ENCODE peak calls at places on chromosome 13, in four cellular contexts. One of them, this sample, is unnamed.

GRCh38 chr13:32255744-32256120 is 59.4 kb downstream of the ZAR1L start:
- DNase-seq in lower lobe of right lung: no peak
- DNase-seq in heart right ventricle: no peak
- DNase-seq in HFF-Myc: no peak
- DNase-seq in this sample: no peak

GRCh38 chr13:113672002-113672651 is 5.1 kb downstream of the GRK1 start:
- DNase-seq in heart right ventricle: no peak
- DNase-seq in lower lobe of right lung: peak; percentile 44
- DNase-seq in HFF-Myc: no peak
- DNase-seq in this sample: no peak

GRCh38 chr13:103466761-103467160 is 400.5 kb upstream of the SLC10A2 start:
- DNase-seq in HFF-Myc: no peak
- DNase-seq in heart right ventricle: no peak
- DNase-seq in lower lobe of right lung: no peak
- DNase-seq in this sample: no peak

GRCh38 chr13:114140909-114141255 is 8.5 kb upstream of the RASA3 start:
- DNase-seq in heart right ventricle: no peak
- DNase-seq in lower lobe of right lung: no peak
- DNase-seq in HFF-Myc: no peak
- DNase-seq in this sample: no peak

GRCh38 chr13:76884167-76884566 is 2.0 kb downstream of the KCTD12 start:
- DNase-seq in heart right ventricle: peak; percentile 35
- DNase-seq in lower lobe of right lung: peak; percentile 68
- DNase-seq in HFF-Myc: peak; percentile 22
- DNase-seq in this sample: no peak

GRCh38 chr13:93172109-93172508 is 54.5 kb upstream of the GPC6 start:
- DNase-seq in heart right ventricle: no peak
- DNase-seq in lower lobe of right lung: no peak
- DNase-seq in HFF-Myc: no peak
- DNase-seq in this sample: no peak

GRCh38 chr13:26482451-26483197 is 74.9 kb upstream of the WASF3 start:
- DNase-seq in HFF-Myc: peak; percentile 75
- DNase-seq in lower lobe of right lung: no peak
- DNase-seq in heart right ventricle: no peak
- DNase-seq in this sample: no peak

GRCh38 chr13:65112123-65113075 is 2117.7 kb downstream of the PCDH9 start:
- DNase-seq in HFF-Myc: no peak
- DNase-seq in heart right ventricle: no peak
- DNase-seq in lower lobe of right lung: no peak
- DNase-seq in this sample: no peak

GRCh38 chr13:95355491-95355890 is 54.2 kb upstream of the ABCC4 start:
- DNase-seq in HFF-Myc: no peak
- DNase-seq in heart right ventricle: no peak
- DNase-seq in lower lobe of right lung: no peak
- DNase-seq in this sample: peak; percentile 20

GRCh38 chr13:94967183-94968039 is 255.1 kb upstream of the SOX21 start:
- DNase-seq in heart right ventricle: no peak
- DNase-seq in HFF-Myc: no peak
- DNase-seq in lower lobe of right lung: no peak
- DNase-seq in this sample: no peak

GRCh38 chr13:49641810-49642291 is 13.5 kb downstream of the ARL11 start:
- DNase-seq in heart right ventricle: no peak
- DNase-seq in lower lobe of right lung: peak; percentile 89
- DNase-seq in HFF-Myc: peak; percentile 38
- DNase-seq in this sample: peak; percentile 61

GRCh38 chr13:73168993-73169401 is 110.2 kb downstream of the KLF5 start:
- DNase-seq in heart right ventricle: no peak
- DNase-seq in lower lobe of right lung: no peak
- DNase-seq in HFF-Myc: peak; percentile 52
- DNase-seq in this sample: peak; percentile 30

GRCh38 chr13:28077231-28077630 is 23.1 kb downstream of the FLT3 start:
- DNase-seq in HFF-Myc: no peak
- DNase-seq in lower lobe of right lung: no peak
- DNase-seq in heart right ventricle: no peak
- DNase-seq in this sample: no peak

GRCh38 chr13:26480246-26480855 is 77.1 kb upstream of the WASF3 start:
- DNase-seq in HFF-Myc: no peak
- DNase-seq in heart right ventricle: no peak
- DNase-seq in lower lobe of right lung: no peak
- DNase-seq in this sample: no peak

GRCh38 chr13:37868691-37869505 is 674 bp downstream of the TRPC4 start:
- DNase-seq in lower lobe of right lung: no peak
- DNase-seq in heart right ventricle: no peak
- DNase-seq in HFF-Myc: no peak
- DNase-seq in this sample: no peak

GRCh38 chr13:93655132-93655531 is 428.5 kb downstream of the GPC6 start:
- DNase-seq in heart right ventricle: no peak
- DNase-seq in HFF-Myc: no peak
- DNase-seq in lower lobe of right lung: no peak
- DNase-seq in this sample: no peak

GRCh38 chr13:94595006-94595942 is 678 bp downstream of the TGDS start:
- DNase-seq in HFF-Myc: no peak
- DNase-seq in heart right ventricle: no peak
- DNase-seq in lower lobe of right lung: no peak
- DNase-seq in this sample: no peak

GRCh38 chr13:27404680-27405079 is 19.7 kb upstream of the GTF3A start:
- DNase-seq in HFF-Myc: no peak
- DNase-seq in lower lobe of right lung: no peak
- DNase-seq in heart right ventricle: no peak
- DNase-seq in this sample: no peak

GRCh38 chr13:40341501-40341900 is 324.9 kb downstream of the FOXO1 start:
- DNase-seq in lower lobe of right lung: no peak
- DNase-seq in HFF-Myc: no peak
- DNase-seq in heart right ventricle: no peak
- DNase-seq in this sample: no peak

GRCh38 chr13:40342461-40342860 is 324.0 kb downstream of the FOXO1 start:
- DNase-seq in heart right ventricle: no peak
- DNase-seq in HFF-Myc: no peak
- DNase-seq in lower lobe of right lung: no peak
- DNase-seq in this sample: no peak

GRCh38 chr13:40338217-40338616 is 328.2 kb downstream of the FOXO1 start:
- DNase-seq in heart right ventricle: no peak
- DNase-seq in lower lobe of right lung: no peak
- DNase-seq in HFF-Myc: no peak
- DNase-seq in this sample: no peak

GRCh38 chr13:40341086-40341471 is 325.4 kb downstream of the FOXO1 start:
- DNase-seq in heart right ventricle: no peak
- DNase-seq in HFF-Myc: no peak
- DNase-seq in lower lobe of right lung: no peak
- DNase-seq in this sample: no peak

GRCh38 chr13:40340368-40341085 is 325.9 kb downstream of the FOXO1 start:
- DNase-seq in lower lobe of right lung: no peak
- DNase-seq in HFF-Myc: no peak
- DNase-seq in heart right ventricle: no peak
- DNase-seq in this sample: no peak
- TF ChIP-seq CTCF in lower lobe of right lung: no peak
- TF ChIP-seq CTCF in HFF-Myc: peak; percentile 8
- TF ChIP-seq CTCF in heart right ventricle: no peak
- TF ChIP-seq CTCF in this sample: no peak

GRCh38 chr13:41971848-41972247 is 10.9 kb upstream of the VWA8 start:
- DNase-seq in heart right ventricle: no peak
- DNase-seq in lower lobe of right lung: no peak
- DNase-seq in HFF-Myc: no peak
- DNase-seq in this sample: no peak

GRCh38 chr13:41970918-41971317 is 10.0 kb upstream of the VWA8 start:
- DNase-seq in heart right ventricle: no peak
- DNase-seq in HFF-Myc: no peak
- DNase-seq in lower lobe of right lung: no peak
- DNase-seq in this sample: no peak

GRCh38 chr13:41974262-41974900 is 13.5 kb upstream of the VWA8 start:
- DNase-seq in HFF-Myc: no peak
- DNase-seq in heart right ventricle: no peak
- DNase-seq in lower lobe of right lung: no peak
- DNase-seq in this sample: no peak

GRCh38 chr13:41976491-41976890 is 15.6 kb upstream of the VWA8 start:
- DNase-seq in lower lobe of right lung: no peak
- DNase-seq in heart right ventricle: no peak
- DNase-seq in HFF-Myc: no peak
- DNase-seq in this sample: no peak

DNA sequence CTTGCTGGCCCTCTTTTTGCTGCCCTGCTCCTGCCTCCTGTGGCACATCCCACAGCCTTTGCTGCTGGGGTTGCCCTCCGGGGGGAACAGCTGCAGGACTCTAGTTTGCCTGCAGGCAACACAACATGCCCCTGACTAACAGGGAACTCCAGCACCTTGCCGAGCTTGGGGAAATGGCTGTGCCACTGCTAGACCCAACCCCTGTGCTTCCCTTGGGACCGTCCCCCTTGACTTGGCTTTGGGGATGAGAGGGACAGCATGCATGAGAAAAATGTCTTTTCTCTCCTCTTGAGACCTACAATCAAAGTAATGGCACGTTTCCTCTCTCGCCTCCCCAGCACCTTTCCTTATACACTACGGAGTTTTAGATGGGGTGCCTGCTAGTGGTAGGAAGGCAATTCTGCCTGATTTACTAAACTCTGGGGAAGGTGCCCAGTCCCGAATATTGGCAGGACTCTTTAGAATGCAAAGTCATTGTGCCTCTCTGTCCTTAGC is 12.4 kb upstream of the VWA8 start:
- DNase-seq in lower lobe of right lung: no peak
- DNase-seq in HFF-Myc: no peak
- DNase-seq in heart right ventricle: no peak
- DNase-seq in this sample: no peak
- TF ChIP-seq CTCF in lower lobe of right lung: no peak
- TF ChIP-seq CTCF in HFF-Myc: no peak
- TF ChIP-seq CTCF in heart right ventricle: no peak
- TF ChIP-seq CTCF in this sample: no peak

GRCh38 chr13:53839461-53839860 is 810.8 kb downstream of the OLFM4 start:
- DNase-seq in heart right ventricle: no peak
- DNase-seq in lower lobe of right lung: no peak
- DNase-seq in HFF-Myc: no peak
- DNase-seq in this sample: no peak
- TF ChIP-seq CTCF in heart right ventricle: no peak
- TF ChIP-seq CTCF in lower lobe of right lung: no peak
- TF ChIP-seq CTCF in HFF-Myc: no peak
- TF ChIP-seq CTCF in this sample: no peak

GRCh38 chr13:108266316-108266936 is 3.1 kb upstream of the TNFSF13B start:
- DNase-seq in heart right ventricle: no peak
- DNase-seq in HFF-Myc: no peak
- DNase-seq in lower lobe of right lung: no peak
- DNase-seq in this sample: no peak
- TF ChIP-seq CTCF in heart right ventricle: no peak
- TF ChIP-seq CTCF in HFF-Myc: no peak
- TF ChIP-seq CTCF in lower lobe of right lung: no peak
- TF ChIP-seq CTCF in this sample: no peak

DNA sequence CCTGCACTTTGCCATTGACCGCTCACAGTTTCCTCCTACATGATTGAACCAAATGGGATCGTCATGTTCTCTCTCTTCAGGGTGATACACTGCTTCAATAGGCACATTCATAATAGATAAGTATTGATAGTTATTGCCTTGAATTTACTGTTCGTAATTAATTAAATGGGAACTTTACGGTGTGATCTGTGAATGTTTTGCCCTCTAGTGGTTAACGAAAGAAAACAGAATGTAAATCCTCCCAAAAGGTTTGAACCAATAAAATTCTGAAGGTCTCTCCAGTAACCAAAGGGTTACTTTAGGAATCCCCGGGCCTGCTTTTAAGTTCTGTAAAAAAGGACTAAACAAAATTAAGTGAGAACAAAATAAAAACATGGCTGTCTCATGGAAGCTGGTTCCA is 389.3 kb downstream of the DACH1 start:
- DNase-seq in heart right ventricle: no peak
- DNase-seq in lower lobe of right lung: no peak
- DNase-seq in HFF-Myc: no peak
- DNase-seq in this sample: no peak
- TF ChIP-seq CTCF in heart right ventricle: peak; percentile 38
- TF ChIP-seq CTCF in lower lobe of right lung: peak; percentile 16
- TF ChIP-seq CTCF in HFF-Myc: peak; percentile 21
- TF ChIP-seq CTCF in this sample: peak; percentile 38

GRCh38 chr13:40193290-40194203 is 472.9 kb downstream of the FOXO1 start:
- DNase-seq in HFF-Myc: no peak
- DNase-seq in heart right ventricle: no peak
- DNase-seq in lower lobe of right lung: no peak
- DNase-seq in this sample: no peak

GRCh38 chr13:40194204-40194806 is 472.1 kb downstream of the FOXO1 start:
- DNase-seq in lower lobe of right lung: no peak
- DNase-seq in heart right ventricle: no peak
- DNase-seq in HFF-Myc: no peak
- DNase-seq in this sample: no peak

GRCh38 chr13:40191186-40191980 is 475.1 kb downstream of the FOXO1 start:
- DNase-seq in heart right ventricle: no peak
- DNase-seq in lower lobe of right lung: no peak
- DNase-seq in HFF-Myc: no peak
- DNase-seq in this sample: no peak

GRCh38 chr13:40190656-40191100 is 475.8 kb downstream of the FOXO1 start:
- DNase-seq in heart right ventricle: no peak
- DNase-seq in HFF-Myc: peak; percentile 44
- DNase-seq in lower lobe of right lung: no peak
- DNase-seq in this sample: no peak

DNA sequence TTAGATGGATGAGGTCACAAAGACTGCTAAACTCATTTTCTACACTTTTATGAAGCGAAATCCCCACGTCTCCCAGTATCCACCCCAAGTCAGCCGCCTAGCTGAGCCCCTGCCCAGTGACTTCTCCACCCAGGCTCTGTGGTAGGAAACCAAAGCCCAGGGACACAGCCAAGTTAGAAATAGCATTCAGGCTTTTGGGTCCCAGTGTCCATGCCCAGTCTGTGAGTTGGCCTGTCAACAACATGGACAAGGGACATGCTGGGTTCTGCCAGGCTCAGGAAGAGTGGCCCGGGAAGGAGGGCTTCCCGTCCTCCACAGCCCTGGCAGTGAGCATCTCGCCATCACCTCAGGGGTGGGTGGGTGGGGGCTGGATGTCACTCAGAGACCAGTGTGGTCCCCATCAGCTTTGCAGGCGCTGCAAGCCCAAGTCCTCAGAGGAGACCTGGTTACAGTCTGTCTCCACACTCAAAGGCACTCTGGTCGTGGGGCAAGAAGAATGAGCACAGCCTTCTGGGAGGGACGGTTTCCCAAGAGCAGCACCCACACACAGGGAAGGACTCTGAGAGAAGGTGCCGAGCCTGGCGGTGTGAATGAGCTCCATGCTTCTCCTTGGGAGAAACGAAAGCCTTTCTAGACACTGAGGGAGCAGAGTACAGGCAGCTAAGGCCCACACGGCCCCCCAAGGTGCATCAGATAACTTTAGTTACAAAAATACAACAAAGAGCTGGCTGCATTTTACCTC is 473.8 kb downstream of the FOXO1 start:
- DNase-seq in lower lobe of right lung: no peak
- DNase-seq in HFF-Myc: no peak
- DNase-seq in heart right ventricle: no peak
- DNase-seq in this sample: no peak
- TF ChIP-seq CTCF in lower lobe of right lung: no peak
- TF ChIP-seq CTCF in HFF-Myc: no peak
- TF ChIP-seq CTCF in heart right ventricle: no peak
- TF ChIP-seq CTCF in this sample: no peak

This sample was measured in AG04450.